ENCODE peak calls at places on chromosomes 2 and 18, in five cellular contexts. J is GM12878, F is suprapubic skin, L is GM23338, Z is HCT116. W is an unnamed sample. For H3K27me3 and H3K36me3, the result is how much of the 10 kb centered on the place peaks cover.

GRCh38 chr2:174717273-174717672 is 47.0 kb downstream of the CHRNA1 start:
- DNase-seq in L (no peak), F (no peak), J (no peak), Z (no peak), W (no peak)

GRCh38 chr2:23480991-23481797 is 96.2 kb downstream of the KLHL29 start:
- DNase-seq in J (no peak), Z (peak), L (peak), F (no peak), W (no peak)

GRCh38 chr18:75563150-75563549 is 135.6 kb upstream of the SMIM21 start:
- DNase-seq in F (no peak), J (no peak), L (no peak), Z (no peak), W (no peak)

GRCh38 chr18:55141318-55141717 is 182.1 kb upstream of the CCDC68 start:
- DNase-seq in L (no peak), F (no peak), Z (no peak), J (no peak), W (no peak)

GRCh38 chr2:211455225-211455841 is 898.9 kb downstream of the CPS1 start:
- DNase-seq in F (no peak), L (peak), Z (peak), J (no peak), W (no peak)

GRCh38 chr2:69060938-69061501 is 48.0 kb downstream of the ANTXR1 start:
- DNase-seq in L (no peak), Z (no peak), F (no peak), J (no peak), W (no peak)

GRCh38 chr2:10161206-10161931 is 38.8 kb downstream of the RRM2 start:
- DNase-seq in F (no peak), L (no peak), Z (no peak), J (no peak), W (no peak)

GRCh38 chr18:42706029-42706608 is 409.4 kb downstream of the RIT2 start:
- DNase-seq in J (no peak), L (no peak), Z (no peak), F (no peak), W (no peak)

GRCh38 chr2:57937456-57937855 is 109.2 kb upstream of the VRK2 start:
- DNase-seq in J (no peak), L (no peak), F (no peak), Z (no peak), W (no peak)

GRCh38 chr2:12287220-12287751 is 429.4 kb upstream of the TRIB2 start:
- DNase-seq in Z (no peak), L (no peak), J (no peak), F (no peak), W (no peak)

GRCh38 chr2:113806217-113806913 is 49.9 kb upstream of the SLC35F5 start:
- DNase-seq in Z (no peak), F (no peak), L (no peak), J (no peak), W (no peak)

GRCh38 chr2:43080626-43081025 is 145.8 kb downstream of the ZFP36L2 start:
- DNase-seq in F (no peak), L (no peak), Z (no peak), J (no peak), W (no peak)

DNA sequence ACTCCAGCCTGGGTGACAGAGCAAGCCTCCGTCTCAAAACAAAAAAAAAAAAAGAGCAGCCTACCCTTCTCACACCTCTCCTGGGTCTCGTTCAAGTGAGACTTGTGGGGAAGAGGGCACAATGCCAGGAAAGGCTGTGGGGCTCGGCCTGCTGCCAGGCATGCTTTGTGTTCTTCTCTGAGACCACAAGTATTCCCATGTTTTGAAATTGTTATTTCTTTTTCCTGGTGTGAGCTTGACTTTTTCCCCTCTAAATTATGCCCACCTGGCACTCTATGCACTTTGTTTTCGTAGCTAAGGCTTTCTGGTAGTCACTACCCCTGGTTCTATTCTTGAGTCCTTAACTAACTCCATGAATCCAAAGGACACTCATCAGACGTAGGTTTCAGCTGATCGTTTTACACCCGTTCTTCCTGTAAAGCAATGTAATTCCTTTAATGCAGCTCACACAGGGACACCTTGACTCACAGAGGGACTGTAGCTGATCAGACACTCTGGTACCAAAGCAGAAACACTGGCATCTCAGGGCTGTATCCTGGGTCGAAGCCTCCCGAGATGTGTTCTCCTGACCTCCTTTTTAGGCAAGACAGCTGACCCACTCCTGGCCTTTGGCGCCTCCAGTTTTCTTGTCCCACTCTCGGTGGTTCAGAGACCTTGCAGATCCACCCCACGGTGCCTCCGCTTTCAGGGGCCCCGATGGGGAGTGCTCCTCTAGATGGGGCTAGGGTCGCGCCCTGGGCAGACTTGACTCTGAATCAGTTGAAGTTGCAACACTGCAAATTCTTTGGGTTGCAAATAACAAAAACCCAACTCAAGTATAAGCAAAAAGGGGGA is 193.3 kb upstream of the AGAP1 start:
- DNase-seq in J (no peak), Z (no peak), F (no peak), L (no peak), W (no peak)
- H3K27me3 ChIP-seq in J (under half), Z (under half), F (under half), L (under half), W (under half)

GRCh38 chr18:11581286-11581685 is 28.1 kb upstream of the SLC35G4 start:
- DNase-seq in L (no peak), Z (no peak), J (no peak), F (no peak), W (no peak)

GRCh38 chr18:11579916-11580315 is 29.5 kb upstream of the SLC35G4 start:
- DNase-seq in Z (no peak), J (no peak), L (no peak), F (no peak), W (no peak)

GRCh38 chr18:11578799-11579198 is 30.6 kb upstream of the SLC35G4 start:
- DNase-seq in F (no peak), J (no peak), Z (no peak), L (no peak), W (no peak)

GRCh38 chr18:11574545-11574944 is 34.9 kb upstream of the SLC35G4 start:
- DNase-seq in J (no peak), L (no peak), F (no peak), Z (no peak), W (no peak)

DNA sequence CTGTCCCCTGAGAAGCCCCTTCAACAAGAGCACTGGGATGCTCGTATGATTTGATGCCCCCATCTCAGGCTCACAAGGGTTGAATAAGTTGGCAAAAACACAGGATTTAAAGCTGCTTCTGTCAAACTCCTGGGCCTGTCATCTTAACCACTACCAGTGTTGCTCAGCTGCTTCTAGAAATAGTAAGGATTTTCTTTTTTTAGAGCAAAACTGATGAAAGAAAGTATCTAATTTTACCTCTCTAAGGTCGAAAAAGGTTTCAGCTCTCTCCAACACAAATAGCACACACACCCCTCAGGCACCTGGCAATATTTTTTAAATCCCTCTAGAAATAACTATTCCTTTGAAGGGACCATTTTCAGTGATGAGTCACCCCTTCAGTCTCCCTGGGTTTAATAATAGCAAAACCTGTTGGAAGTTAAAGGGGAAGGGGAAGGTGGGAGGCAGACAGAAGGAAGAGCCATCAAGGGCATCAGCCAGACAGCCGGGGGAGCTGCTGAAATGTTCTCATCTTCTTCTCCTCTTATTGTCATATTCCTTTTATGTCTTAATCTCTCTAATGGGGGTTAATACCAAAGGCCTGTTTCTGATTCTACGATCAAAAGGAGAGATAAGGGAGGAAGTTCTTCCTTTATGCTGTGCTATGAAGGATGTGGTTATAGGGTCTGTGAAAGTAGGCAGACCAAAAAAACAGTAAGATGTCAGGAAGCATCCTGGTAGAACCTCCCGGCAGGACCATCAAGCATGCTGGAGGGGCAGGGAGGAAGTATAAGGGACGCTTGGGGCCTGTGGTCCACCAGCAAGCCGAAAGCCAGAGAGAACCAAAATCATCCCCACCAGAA is 31.9 kb upstream of the SLC35G4 start:
- DNase-seq in Z (no peak), L (no peak), J (no peak), F (no peak), W (no peak)
- H3K36me3 ChIP-seq in Z (under half), L (under half), J (under half), F (under half), W (under half)

GRCh38 chr18:57311472-57311871 is 40.9 kb upstream of the ST8SIA3 start:
- DNase-seq in J (no peak), F (no peak), Z (no peak), L (no peak), W (no peak)
- TF ChIP-seq POLR2AphosphoS5 in J (no peak), F (no peak), Z (no peak), L (no peak), W (no peak)

GRCh38 chr2:1305357-1305756 is 107.9 kb upstream of the TPO start:
- DNase-seq in J (no peak), F (no peak), Z (no peak), L (no peak), W (no peak)

GRCh38 chr2:1306687-1307516 is 106.4 kb upstream of the TPO start:
- DNase-seq in Z (no peak), F (no peak), L (no peak), J (no peak), W (no peak)

GRCh38 chr2:1306029-1306686 is 107.1 kb upstream of the TPO start:
- DNase-seq in Z (no peak), J (no peak), L (no peak), F (no peak), W (no peak)

GRCh38 chr2:1309507-1309906 is 103.8 kb upstream of the TPO start:
- DNase-seq in Z (no peak), L (peak), J (no peak), F (no peak), W (no peak)

DNA sequence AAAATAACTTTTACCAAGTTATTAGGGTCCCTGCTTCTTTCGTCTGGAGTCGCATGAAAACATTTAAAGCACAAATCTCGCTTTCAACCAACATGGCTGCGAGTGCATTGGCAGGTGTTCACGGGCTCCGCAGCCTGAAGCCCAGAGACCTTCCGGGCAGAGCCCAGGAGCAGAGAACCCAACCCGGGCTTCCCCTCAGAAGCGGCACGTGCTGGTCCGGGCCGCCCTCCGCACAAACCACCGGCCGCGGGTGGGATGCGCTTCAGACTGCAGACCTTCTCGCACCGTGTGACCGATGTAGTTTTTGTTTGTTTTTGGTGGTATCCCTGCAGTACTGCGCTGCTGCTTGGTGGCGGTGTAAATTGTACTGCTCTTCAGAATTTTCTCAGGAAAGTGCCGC is 105.6 kb upstream of the TPO start:
- DNase-seq in F (no peak), J (no peak), Z (no peak), L (no peak), W (no peak)
- H3K27me3 ChIP-seq in F (under half), J (under half), Z (under half), L (under half), W (under half)

GRCh38 chr2:219252084-219252483 is 959 bp upstream of the TUBA4B start:
- DNase-seq in F (no peak), L (no peak), Z (no peak), J (no peak), W (no peak)

GRCh38 chr2:219253753-219254589 is at the start of gene TUBA4A:
- DNase-seq in F (peak), L (peak), J (no peak), Z (peak), W (no peak)

GRCh38 chr2:219251656-219252055 is 1.4 kb upstream of the TUBA4B start:
- DNase-seq in F (no peak), J (no peak), L (no peak), Z (no peak), W (no peak)

GRCh38 chr2:219252570-219252899 is 508 bp upstream of the TUBA4B start:
- DNase-seq in L (no peak), J (no peak), F (no peak), Z (no peak), W (no peak)

DNA sequence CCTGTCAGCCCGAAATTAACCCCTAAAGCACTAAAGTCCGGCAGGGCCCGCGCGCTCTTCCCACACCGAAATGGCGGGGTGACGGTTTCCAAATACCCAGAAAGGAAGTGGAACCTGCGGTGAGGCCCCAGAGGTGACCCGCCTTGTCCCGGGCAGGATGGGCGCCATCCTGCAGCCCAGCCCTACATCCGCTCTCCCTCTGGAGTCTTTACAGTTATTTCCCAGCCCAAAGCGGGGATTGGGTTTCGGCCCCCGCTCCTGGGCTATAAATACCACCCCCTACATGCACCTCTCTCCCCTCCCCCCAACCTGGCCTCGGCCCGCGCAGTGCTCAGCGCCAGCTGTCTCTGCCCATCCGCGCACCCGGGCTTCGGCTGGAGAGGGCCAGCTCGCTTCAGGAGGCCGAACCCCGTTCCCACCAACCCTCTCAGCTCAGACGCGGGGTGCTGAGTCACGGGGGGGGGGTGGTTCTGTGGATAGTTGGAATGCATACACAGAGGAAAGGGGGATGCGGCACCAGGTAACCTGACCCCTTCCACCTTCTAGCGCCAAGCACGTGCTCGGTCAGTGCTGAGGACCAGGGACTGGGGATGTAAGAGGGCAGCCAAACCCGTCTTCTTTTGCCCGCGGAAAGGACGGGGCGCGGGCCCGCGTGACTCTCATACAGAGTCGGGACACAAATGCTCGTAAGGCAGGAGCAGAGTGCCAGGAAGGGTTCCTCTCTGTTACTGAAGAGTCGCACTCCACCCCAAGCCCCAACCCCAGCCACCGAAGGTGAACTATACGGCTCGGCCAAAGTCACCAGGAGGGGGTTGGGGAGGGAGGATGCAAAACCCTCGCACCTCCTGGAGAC is at the start of gene TUBA4B:
- DNase-seq in J (no peak), F (no peak), L (peak), Z (no peak), W (no peak)
- H3K36me3 ChIP-seq in J (under half), F (under half), L (under half), Z (under half), W (under half)

DNA sequence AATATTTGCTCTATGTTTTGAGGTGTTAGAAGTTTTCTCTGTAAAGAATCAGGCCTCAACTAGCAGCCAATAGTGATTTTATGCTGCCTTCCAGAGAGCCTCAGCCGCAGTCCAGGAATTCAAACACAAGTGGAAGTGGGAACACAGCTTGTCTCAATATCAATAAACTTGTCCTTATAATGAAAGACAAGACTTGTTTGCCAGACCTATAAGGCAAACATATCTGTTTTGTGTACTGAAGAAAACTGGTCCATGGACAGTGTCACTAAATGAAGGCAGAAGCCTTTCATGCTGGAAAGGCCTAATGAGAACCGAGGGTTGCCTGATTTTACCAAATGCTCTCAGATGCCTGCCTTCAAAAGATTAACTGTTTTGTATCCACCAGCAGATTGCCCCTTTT is 182.2 kb downstream of the EPHA4 start:
- DNase-seq in L (no peak), Z (no peak), F (no peak), J (no peak), W (no peak)
- TF ChIP-seq POLR2AphosphoS5 in L (no peak), Z (no peak), F (no peak), J (no peak), W (no peak)

W was measured in vagina.